ENCODE peak calls at places on chromosomes 13 and 19, in four cellular contexts. V, B, X and D are unnamed samples.

GRCh38 chr19:6734096-6734696 is 3.2 kb downstream of the GPR108 start:
- DNase-seq in V (no peak), B (no peak), X (peak), D (no peak)

GRCh38 chr13:76696370-76696769 is 189.8 kb downstream of the KCTD12 start:
- DNase-seq in V (no peak), B (peak), X (no peak), D (no peak)

GRCh38 chr19:53086949-53087348 is 16.3 kb downstream of the ZNF160 start:
- DNase-seq in V (no peak), B (no peak), X (no peak), D (no peak)

GRCh38 chr13:110520431-110521295 is 40.9 kb downstream of the RAB20 start:
- DNase-seq in V (no peak), B (no peak), X (no peak), D (no peak)

GRCh38 chr13:97397267-97397666 is 36.7 kb upstream of the RAP2A start:
- DNase-seq in V (no peak), B (no peak), X (no peak), D (no peak)

GRCh38 chr13:111460548-111461444 is 140.4 kb downstream of the TEX29 start:
- DNase-seq in V (peak), B (peak), X (no peak), D (peak)

GRCh38 chr13:97285221-97285955 is 63.3 kb downstream of the MBNL2 start:
- DNase-seq in V (no peak), B (no peak), X (no peak), D (no peak)

GRCh38 chr13:20358022-20358421 is 125.9 kb upstream of the GJB6 start:
- DNase-seq in V (no peak), B (no peak), X (no peak), D (no peak)

GRCh38 chr13:69617587-69617986 is 490.0 kb upstream of the ATXN8OS start:
- DNase-seq in V (no peak), B (no peak), X (no peak), D (no peak)

GRCh38 chr19:32876919-32877285 is 7.3 kb upstream of the SLC7A9 start:
- DNase-seq in V (no peak), B (no peak), X (no peak), D (no peak)

GRCh38 chr19:6071103-6071485 is 39.2 kb downstream of the RFX2 start:
- DNase-seq in V (no peak), B (no peak), X (no peak), D (no peak)

GRCh38 chr13:109725297-109725696 is 61.1 kb downstream of the IRS2 start:
- DNase-seq in V (no peak), B (no peak), X (no peak), D (no peak)

GRCh38 chr19:21751379-21751778 is 16.0 kb downstream of the ZNF100 start:
- DNase-seq in V (no peak), B (peak), X (no peak), D (no peak)

GRCh38 chr13:108597943-108598342 is 31.5 kb upstream of the MYO16 start:
- DNase-seq in V (no peak), B (peak), X (no peak), D (no peak)

GRCh38 chr19:41957838-41958366 is 1.2 kb downstream of the RABAC1 start:
- DNase-seq in V (peak), B (peak), X (peak), D (peak)

GRCh38 chr19:892243-892996 is 567 bp downstream of the MED16 start:
- DNase-seq in V (no peak), B (no peak), X (no peak), D (peak)

GRCh38 chr19:17454579-17454978 is 6.1 kb upstream of the TMEM221 start:
- DNase-seq in V (no peak), B (no peak), X (no peak), D (peak)

GRCh38 chr13:48954086-48954485 is 21.6 kb upstream of the FNDC3A start:
- DNase-seq in V (no peak), B (peak), X (no peak), D (no peak)

GRCh38 chr13:104105418-104106355 is 1039.5 kb upstream of the SLC10A2 start:
- DNase-seq in V (no peak), B (no peak), X (no peak), D (no peak)

GRCh38 chr19:39352549-39353285 is 10.5 kb downstream of the SAMD4B start:
- DNase-seq in V (no peak), B (no peak), X (no peak), D (no peak)

GRCh38 chr19:18762125-18763023 is 28.7 kb downstream of the COMP start:
- DNase-seq in V (no peak), B (peak), X (no peak), D (peak)

GRCh38 chr13:28657784-28658538 is 969 bp upstream of the POMP start:
- DNase-seq in V (no peak), B (no peak), X (peak), D (no peak)

GRCh38 chr19:15123031-15123890 is 16.1 kb downstream of the SYDE1 start:
- DNase-seq in V (no peak), B (no peak), X (no peak), D (no peak)
- TF ChIP-seq HMGXB4 in V (no peak), B (no peak), X (no peak), D (no peak)

DNA sequence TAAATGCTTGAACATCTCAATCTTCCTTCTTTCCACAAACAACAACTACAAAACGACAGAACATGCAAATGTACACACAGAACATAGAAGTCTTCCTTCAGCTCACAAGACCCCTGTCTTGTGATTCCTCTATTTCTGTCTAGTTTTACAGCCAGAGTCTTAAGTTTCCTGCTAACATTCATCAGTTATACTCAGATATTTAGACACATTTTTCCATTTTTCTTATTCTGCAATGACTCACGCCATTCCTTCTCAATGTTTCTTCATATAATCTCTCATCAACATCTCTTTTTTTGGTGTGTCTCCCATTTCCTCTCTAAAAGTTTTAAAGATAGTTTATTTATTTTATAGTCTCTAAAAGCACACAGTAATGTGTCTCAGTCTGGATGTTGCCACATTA is 1872.9 kb upstream of the PCDH20 start:
- DNase-seq in V (no peak), B (no peak), X (no peak), D (no peak)
- TF ChIP-seq HMGXB4 in V (no peak), B (no peak), X (no peak), D (no peak)

GRCh38 chr19:40533508-40533907 is 43.2 kb upstream of the SHKBP1 start:
- DNase-seq in V (peak), B (no peak), X (no peak), D (no peak)
- TF ChIP-seq HMGXB4 in V (peak), B (no peak), X (no peak), D (no peak)

GRCh38 chr19:48363810-48364563 is at the start of the genes SYNGR4 and TMEM143:
- DNase-seq in V (peak), B (peak), X (peak), D (peak)
- TF ChIP-seq HMGXB4 in V (no peak), B (peak), X (no peak), D (no peak)

GRCh38 chr19:13150187-13150918 is at the start of the genes IER2 and STX10:
- DNase-seq in V (peak), B (peak), X (peak), D (peak)
- TF ChIP-seq HMGXB4 in V (no peak), B (peak), X (no peak), D (peak)

GRCh38 chr19:34041922-34042521 is 130.3 kb upstream of the LSM14A start:
- DNase-seq in V (peak), B (peak), X (peak), D (peak)
- TF ChIP-seq HMGXB4 in V (no peak), B (no peak), X (no peak), D (no peak)

GRCh38 chr13:45385320-45385719 is 32.9 kb downstream of the SLC25A30 start:
- DNase-seq in V (no peak), B (no peak), X (no peak), D (no peak)

GRCh38 chr13:45385912-45386311 is 32.3 kb downstream of the SLC25A30 start:
- DNase-seq in V (no peak), B (peak), X (no peak), D (no peak)

GRCh38 chr13:45381196-45381595 is 37.0 kb downstream of the SLC25A30 start:
- DNase-seq in V (no peak), B (no peak), X (no peak), D (no peak)

DNA sequence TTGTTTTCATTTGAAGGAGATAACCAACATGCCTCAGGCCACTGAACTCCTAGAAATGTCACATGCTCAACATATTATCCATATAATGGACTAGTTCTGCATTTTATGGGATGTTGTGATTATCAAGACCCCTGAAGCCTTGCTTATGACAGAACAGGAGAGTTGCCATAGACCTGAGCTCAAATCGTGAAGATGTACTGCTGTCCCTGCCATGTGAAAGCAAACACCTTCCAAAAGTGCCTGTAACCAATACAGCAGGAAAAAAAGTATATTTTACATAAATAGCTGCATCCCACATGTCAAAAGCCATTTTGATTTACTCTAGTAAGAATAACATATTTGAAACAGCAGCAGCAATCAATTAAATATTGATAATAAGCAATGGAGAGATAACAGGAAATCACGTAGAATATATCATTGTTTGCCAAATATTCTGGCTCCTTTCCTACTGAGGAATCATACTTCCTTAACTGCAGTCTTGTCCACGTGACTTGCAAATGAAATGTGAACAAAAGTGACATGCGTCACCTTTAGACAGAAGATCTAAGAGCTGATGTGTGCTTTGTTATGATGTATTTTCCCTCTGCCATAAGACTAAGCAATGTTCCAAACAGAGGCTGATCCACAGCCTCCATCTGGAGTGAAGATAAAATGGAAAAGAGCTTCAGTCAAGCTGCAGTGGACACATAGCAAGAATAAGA is 33.5 kb downstream of the SLC25A30 start:
- DNase-seq in V (no peak), B (no peak), X (no peak), D (no peak)
- TF ChIP-seq HMGXB4 in V (no peak), B (no peak), X (no peak), D (no peak)

GRCh38 chr13:90201676-90202425 is 1145.6 kb upstream of the MIR17HG start:
- DNase-seq in V (no peak), B (no peak), X (no peak), D (no peak)
- TF ChIP-seq HMGXB4 in V (no peak), B (no peak), X (no peak), D (no peak)

DNA sequence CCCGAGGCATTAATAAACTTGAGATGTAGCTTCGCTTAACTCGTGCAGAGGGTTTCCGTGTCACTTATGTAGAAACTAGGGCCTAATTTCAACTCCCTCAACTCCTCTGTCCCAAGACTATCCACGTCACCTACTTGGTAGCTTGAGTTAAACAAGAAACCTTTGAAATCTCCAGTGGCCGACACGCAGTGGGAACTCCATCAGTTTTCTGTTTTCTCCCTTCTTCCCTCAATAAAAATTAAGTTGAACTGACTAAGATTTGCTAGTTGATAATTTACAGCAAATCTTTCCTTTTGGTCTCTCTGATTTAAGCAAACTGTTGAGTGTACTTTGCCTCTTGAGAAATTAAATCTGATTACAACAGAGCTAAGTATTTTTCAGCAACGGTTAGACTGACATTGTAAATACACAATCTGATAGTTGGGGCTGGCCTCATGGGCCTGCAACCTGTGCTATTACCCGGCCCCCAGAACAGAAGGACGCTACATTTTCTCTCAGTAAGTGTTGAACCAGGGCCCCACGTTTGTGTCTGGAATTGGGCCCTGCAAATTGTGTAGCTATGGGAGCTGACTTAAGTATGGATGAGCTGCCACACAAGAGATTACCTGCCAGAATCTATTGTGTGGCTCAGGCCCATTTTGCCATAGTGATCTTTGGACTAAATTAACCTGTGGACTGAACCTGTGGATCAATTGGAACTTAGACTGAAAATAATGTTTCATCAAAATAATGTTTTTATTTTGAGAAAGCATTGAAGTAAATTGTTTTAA is 692 bp upstream of the ESD start:
- DNase-seq in V (no peak), B (peak), X (peak), D (no peak)
- TF ChIP-seq HMGXB4 in V (no peak), B (no peak), X (no peak), D (no peak)

GRCh38 chr13:106153876-106154275 is 381.6 kb downstream of the EFNB2 start:
- DNase-seq in V (no peak), B (no peak), X (no peak), D (no peak)

GRCh38 chr13:106153041-106153440 is 382.4 kb downstream of the EFNB2 start:
- DNase-seq in V (no peak), B (no peak), X (no peak), D (no peak)

GRCh38 chr13:106151056-106151699 is 384.3 kb downstream of the EFNB2 start:
- DNase-seq in V (peak), B (no peak), X (no peak), D (no peak)

GRCh38 chr13:106155411-106155810 is 380.1 kb downstream of the EFNB2 start:
- DNase-seq in V (no peak), B (no peak), X (no peak), D (no peak)

GRCh38 chr13:106152047-106152446 is 383.4 kb downstream of the EFNB2 start:
- DNase-seq in V (no peak), B (no peak), X (no peak), D (no peak)
- TF ChIP-seq HMGXB4 in V (no peak), B (no peak), X (no peak), D (no peak)